ENCODE peak calls at places on chromosomes 13 and 19, in seven cellular contexts. R is psoas muscle; Y is transverse colon; X is CD8-positive, alpha-beta T cell; P is ascending aorta; G is upper lobe of right lung; A is DND-41. O is an unnamed sample.

GRCh38 chr13:108283110-108283509 is 13.6 kb downstream of the TNFSF13B start:
- DNase-seq in R (no peak), Y (no peak), X (no peak), P (no peak), G (no peak), A (no peak), O (no peak)

GRCh38 chr13:66714795-66715194 is 515.3 kb downstream of the PCDH9 start:
- DNase-seq in R (no peak), Y (no peak), X (no peak), P (no peak), G (no peak), A (no peak), O (no peak)

GRCh38 chr13:20869540-20869939 is 33.0 kb downstream of the XPO4 start:
- DNase-seq in R (no peak), Y (no peak), X (no peak), P (no peak), G (no peak), A (no peak), O (no peak)

GRCh38 chr19:50486823-50487515 is 10.3 kb upstream of the GARIN5A start:
- DNase-seq in R (peak; percentile 74), Y (no peak), X (no peak), P (no peak), G (peak; percentile 72), A (peak; percentile 55), O (peak; percentile 59)

GRCh38 chr13:112616586-112617381 is 28.8 kb upstream of the TUBGCP3 start:
- DNase-seq in R (no peak), Y (no peak), X (no peak), P (no peak), G (no peak), A (peak; percentile 48), O (peak; percentile 18)

GRCh38 chr19:27618006-27618405 is 1594.9 kb downstream of the UQCRFS1 start:
- DNase-seq in R (no peak), Y (no peak), X (no peak), P (no peak), G (no peak), A (no peak), O (no peak)

GRCh38 chr19:5857203-5858081 is 6.2 kb upstream of the FUT3 start:
- DNase-seq in R (no peak), Y (no peak), X (no peak), P (no peak), G (no peak), A (no peak), O (no peak)

GRCh38 chr13:113152894-113153809 is 5.3 kb upstream of the PROZ start:
- DNase-seq in R (peak; percentile 79), Y (peak; percentile 42), X (peak; percentile 65), P (peak; percentile 76), G (peak; percentile 74), A (peak; percentile 9), O (peak; percentile 36)

GRCh38 chr13:110263906-110264305 is 43.1 kb downstream of the COL4A1 start:
- DNase-seq in R (peak; percentile 69), Y (no peak), X (no peak), P (peak; percentile 63), G (no peak), A (no peak), O (no peak)

GRCh38 chr19:35932291-35932936 is 3.8 kb upstream of the LRFN3 start:
- DNase-seq in R (no peak), Y (no peak), X (no peak), P (no peak), G (no peak), A (no peak), O (no peak)

DNA sequence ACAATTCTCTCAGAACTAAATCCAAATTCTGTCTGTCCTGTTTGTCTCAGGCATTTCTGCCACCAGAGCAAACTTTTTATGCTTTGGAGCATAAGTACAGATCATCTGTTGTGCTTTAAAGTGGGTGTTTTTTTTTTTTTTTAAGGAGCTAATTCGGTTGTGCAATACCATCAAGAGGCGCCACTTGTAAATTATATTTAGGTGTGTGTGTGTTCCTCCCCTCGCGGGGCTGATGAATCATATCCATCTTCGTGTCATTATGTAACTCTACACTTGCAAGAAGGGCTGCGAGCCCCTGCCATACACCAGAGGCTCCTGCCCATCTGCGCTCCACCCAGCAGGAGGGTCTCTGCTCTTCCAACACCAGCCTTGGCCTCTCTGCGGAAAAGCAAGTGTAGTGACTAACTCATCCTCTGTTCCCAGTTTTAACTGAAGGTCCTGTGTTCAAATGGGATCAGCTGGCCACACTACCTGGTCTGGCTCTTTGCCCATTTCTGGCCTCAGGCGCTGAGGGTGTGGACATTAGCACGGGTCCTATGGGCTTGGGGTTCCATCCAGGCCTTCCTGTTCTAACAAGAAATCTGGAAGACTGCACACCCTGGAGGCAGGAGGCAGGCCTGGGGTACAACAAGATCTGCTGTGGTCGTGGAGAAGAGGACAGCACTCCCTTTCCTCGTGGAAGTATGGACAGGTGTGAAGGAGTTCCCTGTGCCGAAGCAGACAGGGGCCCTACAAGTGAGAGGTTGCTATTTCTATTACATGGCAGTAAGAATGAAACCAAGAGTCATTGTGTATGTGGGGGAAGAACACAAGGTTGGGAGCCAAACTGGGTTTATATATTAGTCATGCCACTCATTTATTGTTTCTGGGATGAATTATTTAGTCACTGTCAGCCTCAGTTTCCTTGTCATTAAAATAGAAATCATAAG is 96.1 kb upstream of the MBNL2 start:
- DNase-seq in R (peak; percentile 71), Y (no peak), X (no peak), P (no peak), G (no peak), A (no peak), O (no peak)
- TF ChIP-seq CTCF in R (no peak), Y (no peak), X (no peak), P (no peak), G (no peak), A (no peak), O (no peak)

DNA sequence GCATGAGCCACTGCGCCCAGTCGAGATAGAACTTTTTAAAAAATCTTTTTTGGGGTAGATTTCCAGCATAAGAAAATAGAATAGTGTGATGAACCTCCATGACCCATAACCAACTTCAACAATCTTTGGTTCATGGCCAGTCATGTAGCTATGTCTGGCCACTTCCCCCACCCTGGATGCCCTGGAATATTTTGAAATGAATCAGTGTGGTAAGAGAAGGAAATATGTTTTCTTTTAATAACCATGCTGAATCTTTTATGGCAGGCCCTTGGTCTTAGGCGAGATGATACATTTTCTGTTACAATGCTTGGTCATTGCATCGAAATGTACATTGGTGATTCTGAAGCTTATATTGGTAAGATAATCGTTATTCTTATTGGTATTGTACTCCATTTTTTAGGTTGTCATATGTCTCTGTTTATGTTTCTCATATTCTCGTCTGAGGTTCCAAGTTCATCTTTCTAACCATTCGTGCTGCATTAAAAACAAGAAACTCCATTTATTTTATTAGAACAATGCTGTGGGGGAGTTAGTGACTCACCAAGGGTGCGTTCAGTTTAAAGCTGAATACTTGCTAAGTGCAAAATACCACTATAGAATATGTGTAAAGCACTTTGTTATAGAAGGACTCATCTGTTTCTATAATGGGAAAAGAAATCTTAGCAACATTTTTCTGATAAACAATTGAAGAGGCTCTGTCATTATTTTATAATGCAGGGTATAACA is 16.4 kb upstream of the UPF3A start:
- DNase-seq in R (no peak), Y (no peak), X (no peak), P (no peak), G (no peak), A (no peak), O (peak; percentile 87)
- H3K36me3 ChIP-seq in R (peaks cover 12% of the 10 kb centered on the region), Y (peaks cover 75% of the 10 kb centered on the region), X (peaks cover 29% of the 10 kb centered on the region), P (peaks cover 74% of the 10 kb centered on the region), G (peaks cover 98% of the 10 kb centered on the region), A (peaks cover 94% of the 10 kb centered on the region), O (peaks cover 64% of the 10 kb centered on the region)

DNA sequence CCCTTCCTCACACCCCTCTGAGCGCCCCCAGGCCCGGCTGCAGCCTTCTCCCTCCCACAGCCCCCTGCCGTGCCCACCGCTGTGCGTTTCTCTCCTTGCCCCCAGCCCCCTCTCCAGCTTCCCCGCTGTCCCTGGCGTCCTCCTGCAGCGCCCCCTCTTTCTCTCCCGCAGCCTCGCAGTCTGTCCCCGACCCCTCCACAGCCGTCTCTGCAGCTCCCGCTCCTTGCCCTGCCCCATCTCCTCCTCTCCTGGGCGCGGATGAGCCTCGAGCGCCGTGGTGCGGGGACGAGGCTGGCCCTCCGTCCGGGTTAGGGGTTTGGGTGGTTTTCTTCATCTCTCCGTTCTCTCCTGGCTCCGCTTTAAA is 1.1 kb downstream of the KMT5C start:
- DNase-seq in R (no peak), Y (peak; percentile 43), X (no peak), P (no peak), G (no peak), A (peak; percentile 63), O (no peak)
- TF ChIP-seq CTCF in R (no peak), Y (no peak), X (no peak), P (peak; percentile 28), G (no peak), A (peak; percentile 61), O (peak; percentile 48)

GRCh38 chr13:30429721-30430694 is 7.7 kb downstream of the UBE2L5 start:
- DNase-seq in R (no peak), Y (no peak), X (no peak), P (no peak), G (no peak), A (no peak), O (peak; percentile 84)
- H3K36me3 ChIP-seq in R (no peaks in the 10 kb centered on the region), Y (no peaks in the 10 kb centered on the region), X (no peaks in the 10 kb centered on the region), P (no peaks in the 10 kb centered on the region), G (no peaks in the 10 kb centered on the region), A (no peaks in the 10 kb centered on the region), O (no peaks in the 10 kb centered on the region)

GRCh38 chr19:12791345-12792047 is at the start of gene JUNB:
- DNase-seq in R (peak; percentile 99), Y (peak; percentile 99), X (peak; percentile 98), P (peak; percentile 99), G (peak; percentile 99), A (peak; percentile 95), O (peak; percentile 94)
- TF ChIP-seq CTCF in R (no peak), Y (no peak), X (no peak), P (no peak), G (peak; percentile 11), A (peak; percentile 26), O (peak; percentile 16)

GRCh38 chr19:10395003-10395402 is 8.3 kb downstream of the CDC37 start:
- DNase-seq in R (no peak), Y (no peak), X (no peak), P (no peak), G (no peak), A (no peak), O (no peak)

GRCh38 chr19:10395436-10395835 is 7.9 kb downstream of the CDC37 start:
- DNase-seq in R (no peak), Y (no peak), X (no peak), P (no peak), G (no peak), A (no peak), O (no peak)

GRCh38 chr19:10392120-10392519 is 11.2 kb downstream of the CDC37 start:
- DNase-seq in R (no peak), Y (no peak), X (no peak), P (no peak), G (no peak), A (no peak), O (no peak)

GRCh38 chr19:10390652-10391286 is 10.4 kb upstream of the TYK2 start:
- DNase-seq in R (peak; percentile 72), Y (peak; percentile 71), X (peak; percentile 80), P (peak; percentile 80), G (peak; percentile 77), A (peak; percentile 73), O (peak; percentile 62)

GRCh38 chr19:10393137-10393536 is 10.2 kb downstream of the CDC37 start:
- DNase-seq in R (no peak), Y (no peak), X (no peak), P (no peak), G (no peak), A (no peak), O (no peak)
- H3K36me3 ChIP-seq in R (peaks cover 4% of the 10 kb centered on the region), Y (peaks cover 36% of the 10 kb centered on the region), X (peaks cover 20% of the 10 kb centered on the region), P (peaks cover 49% of the 10 kb centered on the region), G (peaks cover 56% of the 10 kb centered on the region), A (peaks cover 59% of the 10 kb centered on the region), O (peaks cover 71% of the 10 kb centered on the region)